ENCODE peak calls at places on chromosomes 5 and 9, in seven cellular contexts. E, P, N, R, D, S and O are unnamed samples.
A peak's percentile ranks its signal among the peaks of the same experiment; 100 is the strongest.

GRCh38 chr5:96509721-96510383 is 76.8 kb upstream of the PCSK1 start:
- DNase-seq in E (peak; percentile 92), P (no peak), N (no peak), R (no peak), D (peak; percentile 79), S (no peak), O (no peak)

GRCh38 chr9:708556-709432 is 132.7 kb upstream of the DMRT1 start:
- DNase-seq in E (no peak), P (no peak), N (no peak), R (no peak), D (no peak), S (no peak), O (no peak)

GRCh38 chr9:127921592-127922120 is 4.8 kb upstream of the ST6GALNAC4 start:
- DNase-seq in E (no peak), P (peak; percentile 82), N (no peak), R (peak; percentile 75), D (no peak), S (peak; percentile 94), O (peak; percentile 91)

GRCh38 chr9:133133680-133134418 is 12.8 kb upstream of the RALGDS start:
- DNase-seq in E (peak; percentile 95), P (peak; percentile 94), N (no peak), R (peak; percentile 73), D (peak; percentile 98), S (peak; percentile 95), O (no peak)

GRCh38 chr5:151078490-151079262 is 2.2 kb downstream of the TNIP1 start:
- DNase-seq in E (no peak), P (no peak), N (no peak), R (no peak), D (no peak), S (peak; percentile 90), O (no peak)

GRCh38 chr5:126464016-126464415 is 40.8 kb downstream of the GRAMD2B start:
- DNase-seq in E (no peak), P (no peak), N (no peak), R (no peak), D (no peak), S (no peak), O (no peak)

GRCh38 chr5:41870621-41871048 is 410 bp upstream of the OXCT1 start:
- DNase-seq in E (no peak), P (no peak), N (no peak), R (no peak), D (no peak), S (no peak), O (no peak)

GRCh38 chr9:82492274-82492673 is 503.7 kb downstream of the SPATA31D1 start:
- DNase-seq in E (no peak), P (no peak), N (no peak), R (no peak), D (no peak), S (no peak), O (no peak)

GRCh38 chr5:10622810-10623209 is 58.9 kb downstream of the ANKRD33B start:
- DNase-seq in E (no peak), P (peak; percentile 69), N (no peak), R (no peak), D (no peak), S (no peak), O (no peak)

GRCh38 chr9:101270325-101270701 is 114.5 kb downstream of the BAAT start:
- DNase-seq in E (no peak), P (no peak), N (no peak), R (no peak), D (peak; percentile 7), S (no peak), O (no peak)

DNA sequence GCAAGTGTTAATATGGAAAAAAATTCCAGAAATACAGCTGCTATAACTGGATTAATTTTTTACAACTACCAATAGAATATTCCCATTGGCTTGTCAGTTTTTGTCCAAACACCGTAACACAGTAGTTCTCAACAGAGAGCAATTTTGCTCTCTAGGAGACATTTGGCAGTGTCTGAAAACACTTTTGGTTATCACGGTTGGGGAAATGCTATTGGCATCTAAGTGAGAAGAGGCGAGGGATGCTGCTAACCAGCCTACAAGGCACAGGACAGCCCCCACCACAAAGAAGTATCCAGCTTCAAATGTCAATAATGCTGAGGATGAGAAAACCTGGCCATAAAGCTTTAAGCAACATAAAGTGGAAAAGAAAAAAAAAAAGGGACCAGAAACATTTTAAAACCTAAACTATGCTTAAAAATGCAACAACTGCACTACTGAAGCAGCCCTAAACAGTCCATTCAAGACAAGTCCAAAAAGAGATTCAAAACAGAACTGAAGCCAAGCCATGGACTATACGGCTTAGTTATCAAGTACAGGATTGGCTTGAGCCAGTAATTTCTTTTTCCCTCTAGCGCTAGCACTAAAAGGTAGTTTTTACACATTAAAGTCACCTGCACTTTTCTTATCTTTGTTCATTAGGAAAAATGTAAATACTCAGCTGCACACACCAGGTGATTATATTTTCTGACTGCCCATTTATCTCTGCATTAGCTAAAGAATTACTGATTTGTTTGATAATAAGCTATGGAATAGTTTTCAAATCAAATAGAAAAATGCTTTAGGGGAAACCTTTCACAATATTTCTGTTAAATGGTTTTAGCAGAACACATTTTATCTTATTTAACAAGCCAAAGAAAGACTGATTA is 83.8 kb downstream of the NR3C1 start:
- DNase-seq in E (no peak), P (no peak), N (no peak), R (no peak), D (no peak), S (no peak), O (no peak)
- TF ChIP-seq CTCF in E (no peak), P (no peak), N (no peak), R (no peak), D (no peak), S (no peak), O (no peak)

GRCh38 chr5:154461531-154461930 is 15.7 kb downstream of the SAP30L start:
- DNase-seq in E (no peak), P (no peak), N (no peak), R (no peak), D (no peak), S (no peak), O (no peak)
- TF ChIP-seq CTCF in E (no peak), P (no peak), N (no peak), R (no peak), D (peak; percentile 25), S (no peak), O (peak; percentile 13)

GRCh38 chr5:172845190-172845975 is 11.3 kb downstream of the ERGIC1 start:
- DNase-seq in E (no peak), P (no peak), N (no peak), R (no peak), D (no peak), S (no peak), O (no peak)

GRCh38 chr5:172846249-172846648 is 12.2 kb downstream of the ERGIC1 start:
- DNase-seq in E (no peak), P (no peak), N (no peak), R (no peak), D (peak; percentile 43), S (no peak), O (no peak)

GRCh38 chr5:172844577-172844838 is 10.5 kb downstream of the ERGIC1 start:
- DNase-seq in E (no peak), P (no peak), N (no peak), R (no peak), D (no peak), S (no peak), O (no peak)

GRCh38 chr5:172846677-172847076 is 12.6 kb downstream of the ERGIC1 start:
- DNase-seq in E (no peak), P (no peak), N (no peak), R (no peak), D (no peak), S (no peak), O (no peak)

DNA sequence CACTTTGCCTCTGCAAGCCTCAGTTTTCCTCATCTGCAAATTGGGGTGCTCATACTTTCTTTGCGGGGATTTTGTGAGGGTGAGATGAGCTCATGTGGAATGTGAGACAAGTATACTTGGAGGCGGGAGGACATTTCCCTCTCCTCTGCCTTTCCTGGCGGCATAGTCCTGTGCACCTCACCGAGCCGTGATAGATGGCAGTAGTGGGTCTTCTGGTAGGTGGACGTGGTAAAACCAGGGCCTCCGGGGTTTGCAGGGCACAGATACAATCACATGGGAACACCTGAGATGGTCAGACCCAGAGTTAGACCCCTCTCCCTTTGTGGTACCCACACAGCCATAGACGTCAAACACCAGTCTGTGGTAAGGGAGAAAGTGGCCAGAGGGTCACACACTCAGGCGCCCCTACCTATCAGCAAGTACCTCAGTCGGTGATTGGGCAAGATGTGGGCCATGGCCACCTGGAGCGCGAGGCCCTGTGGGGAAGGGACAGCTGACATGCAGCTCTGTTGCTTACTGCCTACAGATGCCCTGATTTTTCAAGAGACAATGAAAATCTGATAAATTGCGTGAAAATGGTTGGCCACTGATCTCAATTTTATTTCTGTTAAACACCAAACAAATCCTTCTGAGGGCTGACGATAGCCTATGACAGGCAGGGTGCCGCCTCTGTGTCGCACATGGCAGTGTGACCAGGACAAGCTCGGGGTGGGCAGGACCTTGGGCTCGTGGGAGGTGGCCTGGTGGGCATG is 9.9 kb downstream of the ERGIC1 start:
- DNase-seq in E (no peak), P (no peak), N (no peak), R (no peak), D (no peak), S (peak; percentile 55), O (no peak)
- TF ChIP-seq CTCF in E (no peak), P (no peak), N (no peak), R (no peak), D (no peak), S (no peak), O (no peak)

GRCh38 chr9:72753261-72753893 is 199.5 kb downstream of the ALDH1A1 start:
- DNase-seq in E (peak; percentile 30), P (no peak), N (no peak), R (no peak), D (no peak), S (no peak), O (no peak)
- TF ChIP-seq CTCF in E (peak; percentile 49), P (no peak), N (no peak), R (no peak), D (peak; percentile 62), S (no peak), O (peak; percentile 28)

GRCh38 chr5:90560771-90561170 is 2.2 kb downstream of the ADGRV1 start:
- DNase-seq in E (no peak), P (no peak), N (no peak), R (no peak), D (no peak), S (no peak), O (no peak)
- TF ChIP-seq CTCF in E (no peak), P (no peak), N (no peak), R (no peak), D (no peak), S (no peak), O (no peak)